ENCODE peak calls at places on chromosomes 7 and 10, in seven cellular contexts. R is neuronal stem cell, J is T follicular helper cell, Y is aorta, O is B cell, U is amniotic stem cell, Q is neural crest cell. V is an unnamed sample.

GRCh38 chr7:140604076-140604475 is 36.5 kb downstream of the DENND2A start:
- DNase-seq in R (no peak), J (no peak), Y (no peak), O (no peak), U (no peak), Q (no peak), V (no peak)

GRCh38 chr10:79074732-79075131 is 6.0 kb downstream of the ZMIZ1 start:
- DNase-seq in R (no peak), J (no peak), Y (no peak), O (no peak), U (no peak), Q (no peak), V (no peak)

GRCh38 chr10:78919111-78919966 is 149.4 kb upstream of the ZMIZ1 start:
- DNase-seq in R (no peak), J (no peak), Y (no peak), O (no peak), U (no peak), Q (no peak), V (no peak)

GRCh38 chr10:1434912-1435692 is 302.2 kb downstream of the ADARB2 start:
- DNase-seq in R (no peak), J (no peak), Y (no peak), O (no peak), U (no peak), Q (no peak), V (no peak)

GRCh38 chr10:26839966-26840627 is 20.7 kb downstream of the ABI1 start:
- DNase-seq in R (no peak), J (no peak), Y (no peak), O (no peak), U (no peak), Q (no peak), V (no peak)

GRCh38 chr10:13743101-13743693 is 156.4 kb downstream of the PRPF18 start:
- DNase-seq in R (no peak), J (no peak), Y (no peak), O (no peak), U (no peak), Q (no peak), V (no peak)

GRCh38 chr10:62083868-62084267 is 182.4 kb downstream of the ARID5B start:
- DNase-seq in R (no peak), J (no peak), Y (peak; percentile 62), O (no peak), U (no peak), Q (no peak), V (peak; percentile 36)

GRCh38 chr10:124049484-124049883 is 43.9 kb downstream of the CHST15 start:
- DNase-seq in R (no peak), J (no peak), Y (no peak), O (no peak), U (no peak), Q (no peak), V (no peak)

GRCh38 chr10:11581213-11581612 is 30.2 kb downstream of the USP6NL start:
- DNase-seq in R (no peak), J (no peak), Y (no peak), O (no peak), U (no peak), Q (no peak), V (no peak)

GRCh38 chr10:16904049-16904448 is 86.8 kb upstream of the RSU1 start:
- DNase-seq in R (no peak), J (no peak), Y (no peak), O (no peak), U (no peak), Q (no peak), V (no peak)

GRCh38 chr10:112782176-112782907 is 167.7 kb upstream of the TCF7L2 start:
- DNase-seq in R (no peak), J (no peak), Y (peak; percentile 66), O (no peak), U (no peak), Q (no peak), V (no peak)

GRCh38 chr7:2968616-2969397 is 74.9 kb downstream of the CARD11 start:
- DNase-seq in R (no peak), J (no peak), Y (peak; percentile 39), O (no peak), U (no peak), Q (peak; percentile 15), V (no peak)

GRCh38 chr7:158443014-158443687 is 144.5 kb downstream of the PTPRN2 start:
- DNase-seq in R (no peak), J (no peak), Y (no peak), O (no peak), U (no peak), Q (no peak), V (no peak)

GRCh38 chr7:72493850-72494661 is 81.9 kb upstream of the CALN1 start:
- DNase-seq in R (peak; percentile 72), J (peak; percentile 3), Y (peak; percentile 62), O (peak; percentile 19), U (peak; percentile 0), Q (peak; percentile 81), V (peak; percentile 26)

GRCh38 chr10:111481271-111482073 is 404.6 kb downstream of the ADRA2A start:
- DNase-seq in R (no peak), J (no peak), Y (no peak), O (no peak), U (no peak), Q (no peak), V (no peak)

GRCh38 chr7:92763636-92764423 is 72.5 kb downstream of the CDK6 start:
- DNase-seq in R (no peak), J (no peak), Y (no peak), O (no peak), U (no peak), Q (no peak), V (no peak)

GRCh38 chr10:88187472-88187871 is 324.0 kb downstream of the PTEN start:
- DNase-seq in R (no peak), J (no peak), Y (no peak), O (no peak), U (no peak), Q (no peak), V (no peak)

GRCh38 chr10:73848821-73849489 is 25.4 kb downstream of the CAMK2G start:
- DNase-seq in R (peak; percentile 75), J (peak; percentile 84), Y (peak; percentile 90), O (peak; percentile 93), U (peak; percentile 54), Q (peak; percentile 93), V (peak; percentile 99)